ENCODE peak calls at places on chromosomes 6 and 20, in six cellular contexts. D is astrocyte, Z is A549, P is stomach, V is psoas muscle, L is tibial artery. J is an unnamed sample.

GRCh38 chr6:23672737-23673136 is 453.3 kb upstream of the NRSN1 start:
- DNase-seq in L (no peak), P (no peak), V (no peak), D (no peak), Z (no peak), J (no peak)

GRCh38 chr6:92114091-92114490 is 1305.3 kb downstream of the EPHA7 start:
- DNase-seq in L (no peak), V (no peak), P (no peak), D (no peak), Z (no peak), J (no peak)

GRCh38 chr6:44332585-44332984 is 9.9 kb upstream of the SPATS1 start:
- DNase-seq in Z (no peak), V (no peak), L (no peak), P (no peak), D (peak), J (no peak)

GRCh38 chr20:24116611-24117010 is 128.0 kb upstream of the GGTLC1 start:
- DNase-seq in P (no peak), L (no peak), D (no peak), Z (no peak), V (no peak), J (no peak)

GRCh38 chr20:24720957-24721356 is 228.1 kb upstream of the CST7 start:
- DNase-seq in P (no peak), D (no peak), Z (no peak), L (no peak), V (no peak), J (no peak)

GRCh38 chr20:17856024-17856564 is 112.5 kb downstream of the SNX5 start:
- DNase-seq in L (no peak), D (no peak), P (peak), Z (no peak), V (no peak), J (no peak)

GRCh38 chr20:23603321-23603720 is 2.4 kb downstream of the CST9 start:
- DNase-seq in L (no peak), D (no peak), Z (no peak), V (no peak), P (no peak), J (no peak)

GRCh38 chr6:136487746-136488145 is 62.5 kb downstream of the MAP7 start:
- DNase-seq in L (no peak), Z (no peak), V (no peak), D (no peak), P (no peak), J (no peak)

GRCh38 chr6:121600389-121601233 is 165.2 kb downstream of the GJA1 start:
- DNase-seq in D (no peak), V (no peak), Z (no peak), P (no peak), L (no peak), J (no peak)

GRCh38 chr6:22362361-22362760 is 65.5 kb upstream of the PRL start:
- DNase-seq in D (no peak), L (no peak), V (no peak), P (no peak), Z (no peak), J (no peak)

GRCh38 chr20:10316582-10316981 is 98.0 kb downstream of the SNAP25 start:
- DNase-seq in L (no peak), Z (no peak), P (no peak), V (no peak), D (no peak), J (no peak)

GRCh38 chr20:31788578-31788977 is 30.6 kb upstream of the MYLK2 start:
- DNase-seq in V (peak), Z (peak), L (no peak), D (no peak), P (no peak), J (no peak)

GRCh38 chr6:22880686-22881433 is 311.5 kb downstream of the HDGFL1 start:
- DNase-seq in D (peak), P (no peak), Z (peak), V (no peak), L (no peak), J (peak)

GRCh38 chr6:80003841-80004198 is 629 bp upstream of the TTK start:
- DNase-seq in P (no peak), V (peak), Z (no peak), D (no peak), L (no peak), J (no peak)

GRCh38 chr6:119428647-119429046 is 79.1 kb upstream of the MAN1A1 start:
- DNase-seq in V (no peak), D (peak), Z (no peak), L (no peak), P (no peak), J (no peak)

GRCh38 chr20:38113401-38114325 is 51.4 kb downstream of the TGM2 start:
- DNase-seq in V (no peak), L (no peak), P (no peak), Z (no peak), D (no peak), J (peak)

GRCh38 chr6:45132059-45132458 is 196.1 kb upstream of the RUNX2 start:
- DNase-seq in P (no peak), L (no peak), V (no peak), D (peak), Z (no peak), J (no peak)

GRCh38 chr6:11710968-11711643 is 67.5 kb downstream of the ADTRP start:
- DNase-seq in D (peak), V (no peak), P (no peak), Z (no peak), L (no peak), J (no peak)

GRCh38 chr6:28764014-28764723 is 159.6 kb downstream of the TRIM27 start:
- DNase-seq in L (no peak), V (no peak), P (no peak), D (no peak), Z (no peak), J (peak)

GRCh38 chr20:48845000-48845399 is 17.2 kb upstream of the PREX1 start:
- DNase-seq in L (no peak), P (no peak), D (no peak), Z (no peak), V (no peak), J (no peak)

GRCh38 chr6:154602296-154602695 is 91.8 kb upstream of the CNKSR3 start:
- DNase-seq in L (no peak), V (no peak), D (peak), Z (no peak), P (no peak), J (no peak)

GRCh38 chr6:139010674-139011073 is 17.9 kb upstream of the ABRACL start:
- DNase-seq in L (no peak), D (no peak), Z (no peak), V (no peak), P (no peak), J (no peak)

DNA sequence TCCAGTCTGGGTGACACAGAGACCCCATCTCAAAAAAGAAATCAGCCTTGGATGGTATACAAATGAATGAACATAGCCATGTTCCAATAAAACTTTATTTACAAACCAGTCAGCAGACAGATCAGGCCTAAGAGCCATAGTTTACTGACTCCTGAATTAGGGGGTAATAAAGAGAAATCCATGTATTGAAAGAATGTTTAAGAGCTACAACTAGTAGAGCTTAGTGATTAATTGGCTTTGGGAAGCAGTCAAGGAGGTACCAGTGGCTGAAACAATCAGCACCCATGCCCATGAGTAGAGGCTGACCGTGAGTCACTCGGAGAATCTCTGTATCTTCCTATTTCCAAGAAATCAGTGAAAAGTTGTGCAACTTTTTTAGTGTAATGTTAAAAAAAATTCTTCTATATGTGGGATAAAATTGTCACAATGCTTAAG is 223.6 kb upstream of the RREB1 start:
- DNase-seq in D (no peak), V (no peak), Z (no peak), P (no peak), L (no peak), J (no peak)
- H3K27ac ChIP-seq in D (no peak), V (no peak), Z (no peak), P (no peak), L (no peak), J (no peak)

GRCh38 chr6:8102122-8102958 is at the start of gene EEF1E1:
- DNase-seq in D (peak), V (peak), P (peak), L (peak), Z (peak), J (peak)

GRCh38 chr6:8103726-8104125 is 1.4 kb upstream of the EEF1E1 start:
- DNase-seq in L (no peak), Z (no peak), D (no peak), V (no peak), P (no peak), J (no peak)

DNA sequence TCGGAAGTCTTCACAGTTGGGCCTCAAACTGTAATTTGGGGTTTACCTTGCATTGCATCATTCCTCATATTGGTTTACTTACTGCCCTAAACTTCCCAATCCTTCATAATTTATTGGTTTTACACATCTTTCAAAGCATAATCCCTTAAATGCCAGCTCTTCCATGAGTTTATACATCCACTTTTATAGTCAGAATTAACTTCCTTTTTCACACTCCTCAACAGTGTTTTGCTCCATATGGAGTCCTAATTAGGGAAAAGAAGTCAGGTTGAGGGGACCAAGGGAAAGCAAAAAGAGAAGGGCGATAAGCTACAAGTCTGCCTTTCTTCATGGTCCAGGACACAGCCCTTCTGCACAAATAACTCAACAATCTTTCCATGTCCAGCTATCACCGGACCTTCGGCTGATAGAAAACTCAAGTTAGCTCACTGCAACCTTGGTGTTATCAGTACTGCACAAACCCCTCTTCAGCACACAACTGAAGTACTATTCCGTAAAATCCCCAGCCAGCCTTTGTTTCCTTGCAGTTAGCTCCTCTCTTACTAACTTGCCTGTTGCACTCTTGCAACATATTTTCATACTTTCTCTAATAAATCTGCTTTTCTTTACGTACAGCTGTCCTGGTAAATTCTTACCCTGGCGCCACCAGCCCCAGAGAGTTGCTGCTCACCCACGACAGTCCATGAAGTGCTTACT is 2.0 kb downstream of the EEF1E1 start:
- DNase-seq in L (no peak), P (no peak), V (no peak), D (no peak), Z (no peak), J (no peak)
- H3K4me3 ChIP-seq in L (no peak), P (no peak), V (no peak), D (no peak), Z (peak), J (no peak)

GRCh38 chr6:125906158-125906998 is 50.2 kb upstream of the HINT3 start:
- DNase-seq in P (peak), Z (peak), L (no peak), V (no peak), D (no peak), J (peak)
- H3K27ac ChIP-seq in P (no peak), Z (peak), L (no peak), V (no peak), D (no peak), J (no peak)

GRCh38 chr20:50583422-50584150 is 73.4 kb downstream of the PTPN1 start:
- DNase-seq in V (no peak), D (no peak), Z (no peak), L (no peak), P (no peak), J (no peak)
- H3K4me3 ChIP-seq in V (no peak), D (no peak), Z (no peak), L (no peak), P (no peak), J (no peak)

GRCh38 chr6:35186571-35186970 is 27.2 kb upstream of the SCUBE3 start:
- DNase-seq in V (no peak), P (no peak), Z (no peak), L (no peak), D (no peak), J (no peak)

GRCh38 chr6:35183935-35184334 is 29.8 kb upstream of the SCUBE3 start:
- DNase-seq in D (no peak), V (no peak), Z (no peak), L (no peak), P (no peak), J (no peak)

GRCh38 chr6:35184580-35185301 is 29.0 kb upstream of the SCUBE3 start:
- DNase-seq in P (no peak), V (no peak), Z (no peak), D (no peak), L (no peak), J (no peak)

GRCh38 chr6:35185302-35185681 is 28.5 kb upstream of the SCUBE3 start:
- DNase-seq in V (peak), D (peak), L (peak), P (peak), Z (peak), J (peak)

DNA sequence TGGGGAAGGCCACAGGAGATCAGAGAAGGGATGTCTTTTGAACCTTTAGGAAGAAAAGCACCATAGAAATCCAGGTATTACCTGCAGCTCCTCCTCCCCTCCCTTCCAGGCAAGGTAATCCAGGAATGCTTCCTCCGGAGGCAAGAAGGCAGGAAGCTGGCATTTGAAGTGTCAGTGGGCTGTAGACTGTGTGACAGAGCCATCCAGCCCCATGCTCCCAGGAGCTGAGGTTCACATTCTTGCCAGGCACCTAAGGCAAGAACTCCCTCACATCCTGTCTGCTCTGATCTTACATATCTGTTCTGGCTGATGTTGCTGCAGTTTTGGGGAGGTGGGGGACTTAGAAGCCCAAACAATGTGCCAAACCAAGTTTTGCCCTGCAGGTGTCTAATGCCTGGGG is 27.8 kb upstream of the SCUBE3 start:
- DNase-seq in Z (no peak), P (no peak), D (no peak), V (no peak), L (no peak), J (no peak)
- H3K27ac ChIP-seq in Z (peak), P (no peak), D (no peak), V (no peak), L (peak), J (no peak)

GRCh38 chr6:39879535-39879934 is 54.7 kb downstream of the MOCS1 start:
- DNase-seq in Z (no peak), D (peak), P (peak), V (no peak), L (no peak), J (no peak)

GRCh38 chr6:39881851-39882566 is 52.3 kb downstream of the MOCS1 start:
- DNase-seq in P (no peak), V (no peak), Z (no peak), L (peak), D (peak), J (peak)

GRCh38 chr6:39880521-39881048 is 53.7 kb downstream of the MOCS1 start:
- DNase-seq in D (no peak), Z (no peak), P (no peak), V (no peak), L (no peak), J (no peak)

GRCh38 chr6:39884696-39885095 is 49.6 kb downstream of the MOCS1 start:
- DNase-seq in D (peak), L (no peak), P (no peak), V (no peak), Z (no peak), J (peak)

GRCh38 chr6:39882567-39882953 is 51.7 kb downstream of the MOCS1 start:
- DNase-seq in V (no peak), D (peak), L (peak), Z (no peak), P (no peak), J (peak)
- H3K4me3 ChIP-seq in V (no peak), D (peak), L (peak), Z (no peak), P (no peak), J (peak)